ENCODE peak calls at places on chromosomes 5 and 9, in seven cellular contexts. O is heart left ventricle, J is OCI-LY7, A is lower leg skin, Z is astrocyte of the spinal cord, U is GM13976, W is mammary epithelial cell. S is an unnamed sample.

GRCh38 chr9:35415769-35416427 is 74.0 kb upstream of the RUSC2 start:
- DNase-seq in O (no peak), J (no peak), A (no peak), Z (no peak), U (no peak), W (no peak), S (no peak)

GRCh38 chr5:175365866-175366265 is 78.1 kb downstream of the DRD1 start:
- DNase-seq in O (no peak), J (no peak), A (no peak), Z (no peak), U (no peak), W (no peak), S (no peak)

GRCh38 chr5:78628260-78629024 is 20.1 kb downstream of the LHFPL2 start:
- DNase-seq in O (no peak), J (no peak), A (no peak), Z (no peak), U (no peak), W (no peak), S (no peak)

GRCh38 chr9:132739705-132740310 is 69.5 kb downstream of the GTF3C4 start:
- DNase-seq in O (no peak), J (no peak), A (no peak), Z (no peak), U (no peak), W (no peak), S (no peak)

GRCh38 chr5:60652206-60652605 is 47.8 kb downstream of the DEPDC1B start:
- DNase-seq in O (no peak), J (no peak), A (no peak), Z (peak; percentile 82), U (no peak), W (peak; percentile 92), S (no peak)

GRCh38 chr9:124320062-124320973 is 62.6 kb downstream of the NEK6 start:
- DNase-seq in O (peak; percentile 68), J (peak; percentile 70), A (peak; percentile 93), Z (peak; percentile 40), U (peak; percentile 84), W (peak; percentile 30), S (peak; percentile 60)

GRCh38 chr9:91954841-91955471 is 4.9 kb upstream of the ROR2 start:
- DNase-seq in O (no peak), J (peak; percentile 40), A (no peak), Z (peak; percentile 78), U (peak; percentile 53), W (peak; percentile 49), S (peak; percentile 54)

GRCh38 chr5:14995229-14995628 is 123.7 kb upstream of the ANKH start:
- DNase-seq in O (no peak), J (no peak), A (no peak), Z (no peak), U (no peak), W (no peak), S (no peak)

GRCh38 chr5:125083932-125084331 is 337.5 kb upstream of the ZNF608 start:
- DNase-seq in O (no peak), J (no peak), A (no peak), Z (peak; percentile 67), U (no peak), W (peak; percentile 44), S (no peak)

GRCh38 chr9:136690841-136691261 is 3.6 kb upstream of the AGPAT2 start:
- DNase-seq in O (peak; percentile 81), J (no peak), A (no peak), Z (no peak), U (no peak), W (no peak), S (no peak)

GRCh38 chr9:103364753-103365152 is 369.6 kb downstream of the CYLC2 start:
- DNase-seq in O (no peak), J (no peak), A (no peak), Z (peak; percentile 92), U (no peak), W (peak; percentile 94), S (no peak)

GRCh38 chr5:59955241-59955640 is 61.7 kb upstream of the PDE4D start:
- DNase-seq in O (no peak), J (no peak), A (no peak), Z (no peak), U (no peak), W (no peak), S (no peak)

GRCh38 chr9:38112010-38112409 is 43.0 kb upstream of the SHB start:
- DNase-seq in O (no peak), J (no peak), A (peak; percentile 63), Z (no peak), U (no peak), W (no peak), S (no peak)

GRCh38 chr5:139482050-139482889 is at the start of gene STING1:
- DNase-seq in O (peak; percentile 85), J (no peak), A (peak; percentile 97), Z (peak; percentile 96), U (peak; percentile 68), W (peak; percentile 97), S (peak; percentile 77)

GRCh38 chr5:124546643-124547042 is 199.8 kb downstream of the ZNF608 start:
- DNase-seq in O (no peak), J (peak; percentile 16), A (no peak), Z (peak; percentile 34), U (no peak), W (peak; percentile 14), S (no peak)

DNA sequence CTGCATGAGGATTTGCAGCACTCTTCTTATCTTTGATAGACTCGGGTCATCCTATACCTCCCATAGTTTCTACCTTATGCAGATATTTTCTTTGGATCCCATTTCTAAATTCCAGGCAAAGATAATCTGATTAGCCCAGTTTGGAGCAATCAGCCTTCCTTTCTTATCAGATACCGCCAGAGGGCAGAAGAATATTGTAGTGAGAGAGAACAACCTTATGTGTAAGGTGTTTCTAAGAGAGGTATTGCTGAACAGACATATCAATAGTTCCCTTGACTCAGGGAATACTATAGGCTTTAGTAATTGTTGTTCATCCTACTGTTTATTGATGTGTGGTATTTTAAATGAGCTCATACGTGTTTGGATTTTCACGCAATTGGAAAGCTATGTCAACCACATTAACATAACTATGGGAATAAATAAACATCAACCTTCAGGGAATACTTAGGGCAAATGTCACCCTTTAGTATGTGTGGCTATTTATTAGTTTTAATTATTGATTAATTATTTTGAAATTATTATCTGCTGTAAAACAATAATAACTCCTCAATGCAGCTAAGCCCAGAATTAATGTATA is 1435.2 kb upstream of the CDH9 start:
- DNase-seq in O (no peak), J (peak; percentile 1), A (no peak), Z (peak; percentile 35), U (no peak), W (peak; percentile 8), S (no peak)
- TF ChIP-seq CTCF in O (no peak), J (peak; percentile 55), A (no peak), Z (peak; percentile 50), U (peak; percentile 13), W (no peak), S (no peak)

GRCh38 chr5:134784241-134784920 is 25.8 kb downstream of the DDX46 start:
- DNase-seq in O (no peak), J (peak; percentile 26), A (no peak), Z (no peak), U (no peak), W (no peak), S (no peak)
- TF ChIP-seq CTCF in O (no peak), J (peak; percentile 66), A (no peak), Z (peak; percentile 44), U (no peak), W (no peak), S (no peak)

GRCh38 chr9:82188817-82189216 is 200.2 kb downstream of the SPATA31D1 start:
- DNase-seq in O (no peak), J (peak; percentile 51), A (no peak), Z (no peak), U (no peak), W (peak; percentile 14), S (no peak)
- TF ChIP-seq CTCF in O (no peak), J (peak; percentile 50), A (no peak), Z (no peak), U (no peak), W (peak; percentile 25), S (no peak)

GRCh38 chr5:28648108-28648507 is 1609.7 kb upstream of the CDH9 start:
- DNase-seq in O (no peak), J (no peak), A (no peak), Z (peak; percentile 23), U (no peak), W (peak; percentile 15), S (no peak)
- TF ChIP-seq CTCF in O (no peak), J (no peak), A (no peak), Z (peak; percentile 18), U (no peak), W (no peak), S (no peak)

GRCh38 chr9:11092974-11093373 is 480.2 kb upstream of the PTPRD start:
- DNase-seq in O (no peak), J (no peak), A (no peak), Z (no peak), U (no peak), W (no peak), S (no peak)
- TF ChIP-seq CTCF in O (no peak), J (no peak), A (no peak), Z (no peak), U (no peak), W (no peak), S (no peak)

GRCh38 chr5:72511371-72512178 is 4.4 kb upstream of the ZNF366 start:
- DNase-seq in O (no peak), J (no peak), A (no peak), Z (peak; percentile 60), U (no peak), W (peak; percentile 16), S (no peak)
- TF ChIP-seq CTCF in O (no peak), J (no peak), A (no peak), Z (no peak), U (no peak), W (no peak), S (no peak)

GRCh38 chr5:143977891-143978448 is 166.0 kb downstream of the HMHB1 start:
- DNase-seq in O (no peak), J (no peak), A (no peak), Z (no peak), U (no peak), W (peak; percentile 86), S (no peak)
- TF ChIP-seq CTCF in O (no peak), J (no peak), A (no peak), Z (no peak), U (no peak), W (no peak), S (no peak)

GRCh38 chr5:160187091-160187490 is 42.2 kb upstream of the FABP6 start:
- DNase-seq in O (no peak), J (no peak), A (no peak), Z (no peak), U (no peak), W (no peak), S (no peak)

GRCh38 chr5:160186480-160186879 is 42.8 kb upstream of the FABP6 start:
- DNase-seq in O (no peak), J (no peak), A (no peak), Z (no peak), U (no peak), W (no peak), S (no peak)

GRCh38 chr5:160185954-160186353 is 43.4 kb upstream of the FABP6 start:
- DNase-seq in O (no peak), J (no peak), A (no peak), Z (no peak), U (no peak), W (no peak), S (no peak)

GRCh38 chr5:160188968-160189319 is 40.4 kb upstream of the FABP6 start:
- DNase-seq in O (no peak), J (no peak), A (no peak), Z (no peak), U (no peak), W (no peak), S (no peak)

GRCh38 chr5:160188151-160188967 is 40.9 kb upstream of the FABP6 start:
- DNase-seq in O (peak; percentile 60), J (no peak), A (peak; percentile 86), Z (peak; percentile 47), U (peak; percentile 59), W (no peak), S (no peak)
- TF ChIP-seq CTCF in O (no peak), J (no peak), A (no peak), Z (no peak), U (no peak), W (no peak), S (no peak)

GRCh38 chr9:99336005-99336404 is 113.9 kb downstream of the SEC61B start:
- DNase-seq in O (no peak), J (no peak), A (no peak), Z (no peak), U (no peak), W (no peak), S (no peak)
- TF ChIP-seq CTCF in O (peak; percentile 13), J (no peak), A (no peak), Z (no peak), U (no peak), W (no peak), S (no peak)

S was measured in activated CD8-positive, alpha-beta T cell treated with anti-CD3 and anti-CD28 coated beads for 36 hours.